ENCODE peak calls at places on chromosomes 3 and 15, in ten cellular contexts. E is EH; Y is GM23248; G is left colon; L is stimulated activated CD8-positive, alpha-beta memory T cell treated with anti-CD3 and anti-CD28 coated beads, Interleukin-7, amount 100 ng/mL, for 48 hours; V is AML-193; M is uterus; P is CD8-positive, alpha-beta memory T cell; W is epithelial cell of esophagus; I is stimulated activated CD4-positive, alpha-beta T cell treated with anti-CD3 and anti-CD28 coated beads, Interleukin-2, amount 100 ng/mL, for 24 hours. B is an unnamed sample.

GRCh38 chr15:99135194-99135593 is 30.3 kb downstream of the SYNM start:
- DNase-seq in Y (no peak), G (no peak), W (peak), P (no peak), I (no peak), E (peak), L (no peak), M (no peak), V (no peak), B (no peak)

GRCh38 chr3:39148116-39149058 is 5.0 kb downstream of the CSRNP1 start:
- DNase-seq in L (no peak), G (no peak), I (no peak), M (no peak), E (peak), W (peak), V (no peak), Y (peak), P (peak), B (no peak)

GRCh38 chr3:48125026-48125704 is 63.1 kb downstream of the CDC25A start:
- DNase-seq in E (peak), W (peak), L (no peak), Y (peak), I (no peak), V (no peak), G (no peak), M (no peak), P (no peak), B (peak)

GRCh38 chr15:66189291-66189690 is 64.3 kb downstream of the MEGF11 start:
- DNase-seq in I (no peak), P (no peak), V (no peak), M (no peak), Y (no peak), G (no peak), W (no peak), L (no peak), E (no peak), B (no peak)

GRCh38 chr15:37093480-37094410 is 6.6 kb downstream of the MEIS2 start:
- DNase-seq in Y (peak), P (no peak), E (peak), L (no peak), I (no peak), V (no peak), G (no peak), W (peak), M (no peak), B (peak)

GRCh38 chr15:58988011-58988785 is 735 bp downstream of the RNF111 start:
- DNase-seq in W (peak), G (peak), E (peak), Y (peak), P (peak), L (peak), V (peak), I (peak), M (peak), B (peak)

GRCh38 chr3:67028385-67028784 is 30.3 kb downstream of the KBTBD8 start:
- DNase-seq in P (no peak), M (no peak), Y (no peak), G (no peak), I (no peak), W (peak), L (no peak), E (no peak), V (no peak), B (no peak)

GRCh38 chr3:120622870-120623718 is 27.0 kb downstream of the NDUFB4 start:
- DNase-seq in P (no peak), I (peak), L (no peak), E (peak), W (peak), G (no peak), Y (peak), V (no peak), M (no peak), B (peak)

GRCh38 chr3:151589311-151589710 is 128.4 kb upstream of the IGSF10 start:
- DNase-seq in M (no peak), W (no peak), L (no peak), P (no peak), E (no peak), Y (no peak), G (no peak), I (no peak), V (no peak), B (no peak)

GRCh38 chr3:139610886-139611285 is 66.9 kb downstream of the NMNAT3 start:
- DNase-seq in Y (no peak), I (no peak), W (no peak), E (no peak), V (no peak), M (no peak), G (no peak), P (no peak), L (no peak), B (no peak)

GRCh38 chr3:111761309-111761795 is 97.7 kb upstream of the PHLDB2 start:
- DNase-seq in P (no peak), E (peak), W (peak), V (no peak), G (no peak), M (no peak), I (no peak), Y (peak), L (peak), B (peak)

GRCh38 chr3:32848215-32848614 is 30.4 kb downstream of the TRIM71 start:
- DNase-seq in E (no peak), Y (no peak), G (no peak), M (no peak), V (no peak), W (no peak), P (no peak), L (no peak), I (no peak), B (no peak)